ENCODE peak calls at places on chromosomes 16 and 17, in nine cellular contexts. E is PC-3; G is foreskin keratinocyte; M is AG09309; N is AG04450; I is activated CD8-positive, alpha-beta T cell treated with anti-CD3 and anti-CD28 coated beads for 36 hours; C is uterus; D is nephron progenitor cell; P is CD14-positive monocyte. F is an unnamed sample.

GRCh38 chr17:40355123-40355803 is 9.3 kb downstream of the GJD3 start:
- DNase-seq in P (peak), G (no peak), N (no peak), D (peak), I (peak), M (no peak), C (peak), E (peak), F (no peak)

GRCh38 chr16:77306050-77306616 is 106.9 kb downstream of the SYCE1L start:
- DNase-seq in I (peak), E (peak), P (no peak), M (no peak), N (no peak), D (no peak), C (no peak), G (no peak), F (no peak)

GRCh38 chr16:86261379-86261778 is 248.9 kb upstream of the FOXF1 start:
- DNase-seq in D (no peak), C (no peak), I (no peak), E (peak), M (no peak), N (no peak), P (no peak), G (no peak), F (no peak)

GRCh38 chr16:11668590-11669379 is 530 bp downstream of the SNN start:
- DNase-seq in E (no peak), N (no peak), G (no peak), P (no peak), M (no peak), D (peak), C (peak), I (peak), F (no peak)

GRCh38 chr17:17560167-17560566 is 31.3 kb downstream of the PEMT start:
- DNase-seq in D (no peak), C (no peak), M (no peak), P (no peak), E (no peak), G (no peak), N (no peak), I (no peak), F (no peak)

GRCh38 chr17:42277342-42277712 is 1.1 kb upstream of the STAT5B start:
- DNase-seq in E (no peak), D (no peak), C (no peak), I (no peak), P (no peak), G (no peak), M (no peak), N (no peak), F (no peak)

GRCh38 chr17:70329751-70330150 is 160.4 kb downstream of the KCNJ2 start:
- DNase-seq in P (no peak), D (no peak), M (no peak), E (no peak), C (no peak), I (no peak), G (no peak), N (no peak), F (no peak)

GRCh38 chr16:73405851-73406250 is 357.9 kb upstream of the ZFHX3 start:
- DNase-seq in C (no peak), I (no peak), E (no peak), G (no peak), M (no peak), D (no peak), N (no peak), P (no peak), F (no peak)

GRCh38 chr17:37446027-37446426 is 39.3 kb downstream of the TADA2A start:
- DNase-seq in E (peak), I (no peak), C (no peak), D (no peak), M (no peak), G (no peak), P (no peak), N (no peak), F (no peak)

GRCh38 chr17:6069611-6070279 is 434 bp upstream of the WSCD1 start:
- DNase-seq in D (no peak), M (no peak), N (no peak), E (no peak), P (no peak), G (no peak), I (no peak), C (no peak), F (no peak)

GRCh38 chr17:2335726-2336214 is 487 bp downstream of the TSR1 start:
- DNase-seq in P (no peak), C (peak), G (no peak), D (peak), N (no peak), M (no peak), E (no peak), I (no peak), F (no peak)

GRCh38 chr17:83056583-83057396 is 22.6 kb upstream of the METRNL start:
- DNase-seq in N (no peak), M (no peak), E (peak), D (no peak), C (peak), P (no peak), I (no peak), G (no peak), F (no peak)

GRCh38 chr17:7313028-7313889 is 1.9 kb downstream of the GPS2 start:
- DNase-seq in M (no peak), E (peak), C (no peak), I (peak), N (no peak), D (no peak), P (peak), G (no peak), F (no peak)
- TF ChIP-seq CTCF in M (no peak), E (no peak), C (no peak), I (peak), N (no peak), D (no peak), P (no peak), G (peak), F (no peak)

GRCh38 chr17:78693346-78694083 is 88.6 kb downstream of the CYTH1 start:
- DNase-seq in D (no peak), P (no peak), C (no peak), G (no peak), I (no peak), M (no peak), E (no peak), N (no peak), F (no peak)

GRCh38 chr17:78692460-78693010 is 89.5 kb downstream of the CYTH1 start:
- DNase-seq in N (no peak), E (no peak), M (no peak), C (no peak), I (no peak), G (no peak), P (no peak), D (no peak), F (no peak)

GRCh38 chr17:78687944-78688343 is 94.1 kb downstream of the CYTH1 start:
- DNase-seq in P (no peak), N (no peak), G (no peak), D (no peak), E (no peak), I (no peak), M (no peak), C (no peak), F (no peak)

GRCh38 chr17:78687125-78687524 is 94.9 kb downstream of the CYTH1 start:
- DNase-seq in G (no peak), D (no peak), C (no peak), I (no peak), P (no peak), M (no peak), N (no peak), E (no peak), F (no peak)

GRCh38 chr17:78689029-78689428 is 93.0 kb downstream of the CYTH1 start:
- DNase-seq in I (no peak), P (no peak), N (no peak), E (peak), G (no peak), C (no peak), M (no peak), D (no peak), F (no peak)
- TF ChIP-seq CTCF in I (no peak), P (no peak), N (no peak), E (peak), G (no peak), C (no peak), M (no peak), D (no peak), F (no peak)

DNA sequence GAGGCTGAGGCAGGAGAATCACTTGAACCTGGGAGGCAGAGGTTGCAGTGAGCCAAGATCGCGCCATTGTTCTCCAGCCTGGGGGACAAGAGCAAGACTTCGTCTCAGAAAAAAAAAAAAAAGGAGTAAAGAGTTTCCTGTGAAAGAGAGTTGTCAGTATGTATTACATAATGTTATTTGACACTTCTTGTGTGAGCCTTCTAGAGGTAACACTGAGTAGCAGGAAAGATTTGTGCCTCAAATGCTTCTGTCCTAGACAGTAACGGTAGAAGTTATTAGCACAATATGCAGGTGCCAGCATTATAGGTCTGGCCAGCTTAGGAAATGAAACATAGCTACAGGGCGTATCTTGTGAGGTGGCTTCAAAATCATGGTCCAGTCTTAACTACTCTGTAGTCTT is 6.2 kb downstream of the RPS6KB1 start:
- DNase-seq in D (no peak), C (no peak), I (no peak), G (peak), P (no peak), M (no peak), N (no peak), E (no peak), F (no peak)
- TF ChIP-seq CTCF in D (no peak), C (peak), I (peak), G (no peak), P (no peak), M (no peak), N (no peak), E (no peak), F (peak)

GRCh38 chr16:15765880-15766279 is 90.9 kb downstream of the MYH11 start:
- DNase-seq in E (peak), D (peak), C (no peak), M (no peak), I (peak), P (no peak), G (no peak), N (no peak), F (no peak)
- TF ChIP-seq CTCF in E (peak), D (peak), C (peak), M (peak), I (peak), P (peak), G (peak), N (peak), F (peak)

GRCh38 chr17:54967621-54968258 is 714 bp downstream of the COX11 start:
- DNase-seq in I (peak), C (no peak), E (peak), M (no peak), P (no peak), N (no peak), D (no peak), G (peak), F (no peak)
- TF ChIP-seq CTCF in I (no peak), C (no peak), E (no peak), M (no peak), P (peak), N (no peak), D (no peak), G (no peak), F (peak)

GRCh38 chr16:85209526-85210121 is 97.4 kb upstream of the CIBAR2 start:
- DNase-seq in I (no peak), G (no peak), P (no peak), N (no peak), E (no peak), M (no peak), D (no peak), C (no peak), F (no peak)
- TF ChIP-seq CTCF in I (no peak), G (no peak), P (no peak), N (no peak), E (no peak), M (no peak), D (no peak), C (no peak), F (no peak)

GRCh38 chr16:57732683-57733082 is 2.9 kb upstream of the KATNB1 start:
- DNase-seq in N (no peak), E (no peak), G (no peak), I (no peak), C (no peak), D (no peak), P (no peak), M (no peak), F (no peak)

GRCh38 chr16:57736419-57737281 is 1.1 kb downstream of the KATNB1 start:
- DNase-seq in I (peak), E (peak), C (no peak), M (peak), G (peak), P (no peak), N (peak), D (peak), F (peak)

GRCh38 chr16:57734308-57734924 is 1.2 kb upstream of the KATNB1 start:
- DNase-seq in N (no peak), P (no peak), D (no peak), I (no peak), M (no peak), G (no peak), E (no peak), C (no peak), F (no peak)

GRCh38 chr16:57735755-57736418 is at the start of gene KATNB1:
- DNase-seq in D (no peak), G (no peak), I (no peak), M (no peak), E (no peak), N (no peak), C (no peak), P (no peak), F (no peak)

GRCh38 chr16:57734925-57735754 is 430 bp upstream of the KATNB1 start:
- DNase-seq in N (peak), D (peak), I (peak), E (peak), C (peak), P (peak), G (peak), M (peak), F (peak)
- TF ChIP-seq CTCF in N (no peak), D (no peak), I (no peak), E (no peak), C (no peak), P (no peak), G (peak), M (no peak), F (no peak)

GRCh38 chr17:48542114-48542955 is 2.6 kb downstream of the HOXB2 start:
- DNase-seq in G (no peak), D (peak), N (no peak), E (no peak), C (no peak), M (no peak), P (no peak), I (peak), F (no peak)

GRCh38 chr17:48542956-48543853 is 1.7 kb downstream of the HOXB2 start:
- DNase-seq in N (no peak), D (no peak), M (no peak), E (peak), I (peak), P (no peak), G (peak), C (no peak), F (no peak)

GRCh38 chr17:48544356-48545021 is 420 bp downstream of the HOXB2 start:
- DNase-seq in G (no peak), M (no peak), I (peak), N (peak), P (no peak), C (peak), E (no peak), D (peak), F (no peak)

GRCh38 chr17:48545022-48545376 is at the start of gene HOXB2:
- DNase-seq in C (no peak), M (no peak), I (no peak), P (no peak), N (no peak), E (no peak), D (peak), G (no peak), F (no peak)

GRCh38 chr17:48543854-48544355 is 1.0 kb downstream of the HOXB2 start:
- DNase-seq in D (no peak), P (no peak), G (no peak), I (peak), M (no peak), E (no peak), N (no peak), C (no peak), F (no peak)
- TF ChIP-seq CTCF in D (no peak), P (no peak), G (no peak), I (no peak), M (no peak), E (no peak), N (no peak), C (no peak), F (no peak)